ENCODE peak calls at places on chromosomes 11 and 22, in ten cellular contexts. L is activated T-cell treated with anti-CD3 and anti-CD28 coated beads, Interleukin-2, amount 50 U/mL, for 48 hours; A is CD8-positive, alpha-beta T cell; M is stimulated activated CD4-positive, alpha-beta T cell treated with anti-CD3 and anti-CD28 coated beads, Interleukin-12 subunit alpha, Interleukin-12 subunit beta, amount 100 ng/mL, for 4 hours; Z is pons; P is natural killer cell; F is K562; K is retina; N is uterus; X is HTR-8/SVneo. H is an unnamed sample.

GRCh38 chr11:59754859-59755700 is at the start of gene STX3:
- DNase-seq in L (peak; percentile 71), P (peak; percentile 61), N (peak; percentile 69), M (peak; percentile 68), A (peak; percentile 72), X (peak; percentile 79), K (peak; percentile 80), Z (peak; percentile 32), F (peak; percentile 90), H (peak; percentile 65)

GRCh38 chr11:36403661-36404060 is 106.4 kb downstream of the TRAF6 start:
- DNase-seq in F (no peak), N (no peak), P (no peak), A (no peak), Z (no peak), K (no peak), X (no peak), L (no peak), M (no peak), H (no peak)

GRCh38 chr11:130858215-130858614 is 58.1 kb downstream of the SNX19 start:
- DNase-seq in M (no peak), L (no peak), Z (no peak), F (peak; percentile 77), X (no peak), K (no peak), P (no peak), A (no peak), N (no peak), H (no peak)

GRCh38 chr11:102120437-102120935 is 10.2 kb downstream of the YAP1 start:
- DNase-seq in X (no peak), K (no peak), M (no peak), A (no peak), F (no peak), L (no peak), N (no peak), P (no peak), Z (no peak), H (no peak)

GRCh38 chr11:87596176-87596575 is 558.4 kb downstream of the TMEM135 start:
- DNase-seq in N (no peak), P (no peak), K (no peak), X (no peak), M (no peak), A (no peak), Z (no peak), L (no peak), F (no peak), H (no peak)

GRCh38 chr22:29208879-29209623 is 3.4 kb downstream of the EMID1 start:
- DNase-seq in A (no peak), P (no peak), X (no peak), N (no peak), Z (no peak), F (no peak), L (no peak), K (peak; percentile 33), M (no peak), H (no peak)

GRCh38 chr11:121839821-121840220 is 276.2 kb downstream of the BLID start:
- DNase-seq in N (no peak), L (no peak), X (no peak), Z (no peak), P (no peak), F (no peak), K (no peak), M (no peak), A (no peak), H (no peak)

GRCh38 chr11:128294001-128294684 is 293.2 kb downstream of the ETS1 start:
- DNase-seq in L (peak; percentile 45), F (no peak), N (no peak), Z (no peak), A (no peak), K (no peak), M (no peak), X (no peak), P (no peak), H (no peak)

GRCh38 chr11:2590131-2590950 is 109.5 kb downstream of the KCNQ1OT1 start:
- DNase-seq in A (no peak), N (no peak), L (no peak), M (no peak), K (no peak), F (no peak), P (no peak), X (no peak), Z (peak; percentile 2), H (no peak)

GRCh38 chr22:30182365-30182764 is 64.2 kb downstream of the LIF start:
- DNase-seq in F (no peak), Z (no peak), P (no peak), M (no peak), K (no peak), L (no peak), A (no peak), X (no peak), N (no peak), H (no peak)

GRCh38 chr22:30337461-30337778 is 10.7 kb upstream of the TBC1D10A start:
- DNase-seq in A (no peak), P (no peak), M (no peak), N (no peak), F (no peak), L (no peak), Z (peak; percentile 40), K (no peak), X (no peak), H (no peak)

GRCh38 chr22:25493794-25494193 is 70.7 kb upstream of the GRK3 start:
- DNase-seq in Z (no peak), K (no peak), A (no peak), F (no peak), L (no peak), N (no peak), P (no peak), X (no peak), M (no peak), H (no peak)

GRCh38 chr11:112225753-112226061 is 521 bp upstream of the PTS start:
- DNase-seq in M (no peak), N (peak; percentile 82), X (no peak), F (no peak), Z (no peak), K (no peak), A (no peak), P (no peak), L (no peak), H (no peak)

GRCh38 chr11:9170450-9170849 is 79.1 kb upstream of the SCUBE2 start:
- DNase-seq in M (no peak), N (no peak), Z (no peak), A (no peak), P (no peak), L (no peak), K (no peak), X (no peak), F (no peak), H (no peak)

GRCh38 chr22:19603767-19604166 is 79.6 kb upstream of the CLDN5 start:
- DNase-seq in F (peak; percentile 51), A (no peak), P (no peak), Z (no peak), N (no peak), M (no peak), K (no peak), X (no peak), L (no peak), H (no peak)

GRCh38 chr22:49983148-49984042 is 22.8 kb downstream of the PIM3 start:
- DNase-seq in K (peak; percentile 21), X (no peak), N (peak; percentile 27), P (no peak), M (peak; percentile 28), F (no peak), A (peak; percentile 69), Z (no peak), L (peak; percentile 30), H (no peak)

GRCh38 chr11:96426356-96427103 is 36.7 kb downstream of the JRKL start:
- DNase-seq in P (no peak), N (no peak), F (peak; percentile 41), X (peak; percentile 47), A (no peak), L (no peak), K (peak; percentile 42), M (no peak), Z (peak; percentile 54), H (peak; percentile 76)

GRCh38 chr22:48084041-48084748 is 1321.7 kb downstream of the TBC1D22A start:
- DNase-seq in L (no peak), P (no peak), F (no peak), X (no peak), Z (no peak), K (no peak), A (no peak), N (no peak), M (no peak), H (no peak)

GRCh38 chr11:71127806-71128205 is 124.6 kb downstream of the SHANK2 start:
- DNase-seq in Z (no peak), M (no peak), X (no peak), F (no peak), N (no peak), A (no peak), L (no peak), P (no peak), K (no peak), H (no peak)

GRCh38 chr22:27668828-27669797 is 132.4 kb downstream of the MN1 start:
- DNase-seq in P (no peak), Z (no peak), M (no peak), N (no peak), F (peak; percentile 78), L (no peak), A (peak; percentile 7), X (peak; percentile 52), K (peak; percentile 77), H (peak; percentile 29)

GRCh38 chr11:126058090-126058489 is 4.6 kb downstream of the CDON start:
- DNase-seq in P (no peak), X (no peak), M (no peak), Z (no peak), A (no peak), K (no peak), L (no peak), F (no peak), N (no peak), H (no peak)

GRCh38 chr11:47408598-47409439 is 429 bp downstream of the SLC39A13 start:
- DNase-seq in Z (no peak), P (no peak), F (no peak), N (peak; percentile 56), L (no peak), X (peak; percentile 67), K (peak; percentile 56), M (no peak), A (no peak), H (peak; percentile 31)

GRCh38 chr11:70072471-70073187 is 5.5 kb upstream of the ANO1 start:
- DNase-seq in Z (no peak), K (no peak), A (no peak), X (no peak), M (no peak), P (no peak), N (no peak), F (no peak), L (no peak), H (no peak)